ENCODE peak calls at places on chromosomes 5 and 9, in seven cellular contexts. One of them, this sample, is unnamed.

GRCh38 chr9:79766091-79766490 is 194.3 kb downstream of the TLE4 start:
- DNase-seq in esophagus muscularis mucosa: no peak
- DNase-seq in HCT116: no peak
- DNase-seq in HL-60: no peak
- DNase-seq in endothelial cell of umbilical vein: no peak
- DNase-seq in transverse colon: no peak
- DNase-seq in GM23338: no peak
- DNase-seq in this sample: no peak

GRCh38 chr5:95102687-95103086 is 182.2 kb downstream of the MCTP1 start:
- DNase-seq in HL-60: no peak
- DNase-seq in GM23338: no peak
- DNase-seq in HCT116: no peak
- DNase-seq in esophagus muscularis mucosa: no peak
- DNase-seq in transverse colon: no peak
- DNase-seq in endothelial cell of umbilical vein: no peak
- DNase-seq in this sample: no peak

GRCh38 chr9:113220467-113221002 is 542 bp downstream of the FKBP15 start:
- DNase-seq in GM23338: no peak
- DNase-seq in HL-60: no peak
- DNase-seq in transverse colon: no peak
- DNase-seq in endothelial cell of umbilical vein: no peak
- DNase-seq in HCT116: no peak
- DNase-seq in esophagus muscularis mucosa: no peak
- DNase-seq in this sample: no peak

GRCh38 chr5:95027775-95028174 is 257.1 kb downstream of the MCTP1 start:
- DNase-seq in endothelial cell of umbilical vein: no peak
- DNase-seq in HL-60: no peak
- DNase-seq in GM23338: no peak
- DNase-seq in esophagus muscularis mucosa: no peak
- DNase-seq in transverse colon: no peak
- DNase-seq in HCT116: no peak
- DNase-seq in this sample: no peak

GRCh38 chr5:142896325-142897007 is 126.3 kb downstream of the ARHGAP26 start:
- DNase-seq in HCT116: no peak
- DNase-seq in HL-60: no peak
- DNase-seq in transverse colon: no peak
- DNase-seq in GM23338: peak; percentile 75
- DNase-seq in esophagus muscularis mucosa: no peak
- DNase-seq in endothelial cell of umbilical vein: no peak
- DNase-seq in this sample: no peak

GRCh38 chr9:13034696-13035006 is 244.8 kb downstream of the MPDZ start:
- DNase-seq in transverse colon: no peak
- DNase-seq in esophagus muscularis mucosa: no peak
- DNase-seq in HL-60: no peak
- DNase-seq in HCT116: no peak
- DNase-seq in endothelial cell of umbilical vein: no peak
- DNase-seq in GM23338: no peak
- DNase-seq in this sample: no peak

GRCh38 chr9:91334053-91334452 is 27.7 kb downstream of the AUH start:
- DNase-seq in GM23338: no peak
- DNase-seq in esophagus muscularis mucosa: no peak
- DNase-seq in endothelial cell of umbilical vein: no peak
- DNase-seq in HL-60: no peak
- DNase-seq in HCT116: no peak
- DNase-seq in transverse colon: no peak
- DNase-seq in this sample: no peak

GRCh38 chr5:84430863-84431663 is 46.4 kb upstream of the EDIL3 start:
- DNase-seq in HL-60: no peak
- DNase-seq in esophagus muscularis mucosa: no peak
- DNase-seq in transverse colon: no peak
- DNase-seq in GM23338: no peak
- DNase-seq in endothelial cell of umbilical vein: no peak
- DNase-seq in HCT116: no peak
- DNase-seq in this sample: no peak

GRCh38 chr5:142244440-142244839 is 80.4 kb downstream of the SPRY4 start:
- DNase-seq in endothelial cell of umbilical vein: no peak
- DNase-seq in HL-60: no peak
- DNase-seq in transverse colon: no peak
- DNase-seq in HCT116: no peak
- DNase-seq in esophagus muscularis mucosa: no peak
- DNase-seq in GM23338: no peak
- DNase-seq in this sample: no peak

GRCh38 chr5:38433160-38433861 is 123.1 kb downstream of the LIFR start:
- DNase-seq in transverse colon: no peak
- DNase-seq in GM23338: no peak
- DNase-seq in esophagus muscularis mucosa: no peak
- DNase-seq in endothelial cell of umbilical vein: peak; percentile 90
- DNase-seq in HL-60: no peak
- DNase-seq in HCT116: no peak
- DNase-seq in this sample: peak; percentile 74

GRCh38 chr9:23322392-23322791 is 503.6 kb downstream of the ELAVL2 start:
- DNase-seq in endothelial cell of umbilical vein: no peak
- DNase-seq in esophagus muscularis mucosa: no peak
- DNase-seq in HCT116: no peak
- DNase-seq in HL-60: no peak
- DNase-seq in GM23338: peak; percentile 19
- DNase-seq in transverse colon: no peak
- DNase-seq in this sample: no peak

GRCh38 chr9:68496356-68496755 is 44.3 kb downstream of the TMEM252 start:
- DNase-seq in endothelial cell of umbilical vein: no peak
- DNase-seq in esophagus muscularis mucosa: no peak
- DNase-seq in HCT116: no peak
- DNase-seq in HL-60: no peak
- DNase-seq in transverse colon: no peak
- DNase-seq in GM23338: no peak
- DNase-seq in this sample: no peak

GRCh38 chr9:134484479-134484878 is 157.1 kb upstream of the COL5A1 start:
- DNase-seq in transverse colon: no peak
- DNase-seq in endothelial cell of umbilical vein: no peak
- DNase-seq in HL-60: no peak
- DNase-seq in esophagus muscularis mucosa: no peak
- DNase-seq in GM23338: no peak
- DNase-seq in HCT116: no peak
- DNase-seq in this sample: peak; percentile 65

GRCh38 chr5:168409601-168410458 is 76.4 kb upstream of the RARS1 start:
- DNase-seq in HL-60: no peak
- DNase-seq in esophagus muscularis mucosa: no peak
- DNase-seq in endothelial cell of umbilical vein: no peak
- DNase-seq in transverse colon: no peak
- DNase-seq in GM23338: no peak
- DNase-seq in HCT116: peak; percentile 81
- DNase-seq in this sample: peak; percentile 62

GRCh38 chr9:129322022-129322621 is 144.1 kb upstream of the IER5L start:
- DNase-seq in esophagus muscularis mucosa: no peak
- DNase-seq in HL-60: no peak
- DNase-seq in GM23338: no peak
- DNase-seq in endothelial cell of umbilical vein: no peak
- DNase-seq in transverse colon: peak; percentile 6
- DNase-seq in HCT116: no peak
- DNase-seq in this sample: peak; percentile 63

GRCh38 chr9:130182090-130182909 is 10.1 kb downstream of the NCS1 start:
- DNase-seq in endothelial cell of umbilical vein: no peak
- DNase-seq in transverse colon: no peak
- DNase-seq in HL-60: no peak
- DNase-seq in GM23338: no peak
- DNase-seq in HCT116: no peak
- DNase-seq in esophagus muscularis mucosa: no peak
- DNase-seq in this sample: no peak

GRCh38 chr5:145981612-145982571 is 45.5 kb downstream of the SH3RF2 start:
- DNase-seq in HL-60: no peak
- DNase-seq in transverse colon: no peak
- DNase-seq in GM23338: no peak
- DNase-seq in HCT116: no peak
- DNase-seq in endothelial cell of umbilical vein: no peak
- DNase-seq in esophagus muscularis mucosa: no peak
- DNase-seq in this sample: no peak

DNA sequence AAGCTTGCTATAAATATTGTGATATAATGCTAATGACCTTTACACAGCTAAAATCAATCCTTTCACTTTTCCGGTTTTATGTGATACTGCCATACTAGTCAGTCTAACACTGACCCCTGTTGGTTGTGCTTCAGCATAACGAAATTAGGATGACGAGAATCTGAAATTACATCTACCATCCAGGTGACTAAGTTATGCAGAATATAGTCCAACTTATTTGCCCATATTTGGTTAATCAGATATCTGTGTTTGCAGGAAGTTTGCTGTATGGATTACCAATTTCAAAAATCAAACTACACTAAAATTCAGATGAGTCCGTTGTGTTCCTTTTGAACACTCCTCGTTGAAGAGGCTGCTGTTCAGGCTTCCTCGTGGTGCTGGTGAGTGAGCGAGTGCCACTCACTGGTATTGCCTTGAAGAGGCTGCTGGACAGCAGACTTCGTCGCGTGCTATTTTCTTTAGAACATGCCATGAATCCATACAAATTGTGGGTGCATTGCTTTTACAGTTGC is 32.5 kb downstream of the TENT4A start:
- DNase-seq in endothelial cell of umbilical vein: peak; percentile 70
- DNase-seq in transverse colon: peak; percentile 7
- DNase-seq in esophagus muscularis mucosa: no peak
- DNase-seq in GM23338: peak; percentile 63
- DNase-seq in HL-60: peak; percentile 39
- DNase-seq in HCT116: peak; percentile 31
- DNase-seq in this sample: peak; percentile 18
- TF ChIP-seq POLR2AphosphoS5 in endothelial cell of umbilical vein: no peak
- TF ChIP-seq POLR2AphosphoS5 in transverse colon: peak; percentile 15
- TF ChIP-seq POLR2AphosphoS5 in esophagus muscularis mucosa: no peak
- TF ChIP-seq POLR2AphosphoS5 in GM23338: no peak
- TF ChIP-seq POLR2AphosphoS5 in HL-60: no peak
- TF ChIP-seq POLR2AphosphoS5 in HCT116: no peak
- TF ChIP-seq POLR2AphosphoS5 in this sample: no peak

GRCh38 chr9:21615446-21615845 is 133.3 kb upstream of the IFNE start:
- DNase-seq in HL-60: no peak
- DNase-seq in transverse colon: no peak
- DNase-seq in HCT116: no peak
- DNase-seq in esophagus muscularis mucosa: no peak
- DNase-seq in endothelial cell of umbilical vein: no peak
- DNase-seq in GM23338: peak; percentile 11
- DNase-seq in this sample: no peak

GRCh38 chr9:21609506-21609905 is 127.4 kb upstream of the IFNE start:
- DNase-seq in esophagus muscularis mucosa: no peak
- DNase-seq in HCT116: no peak
- DNase-seq in endothelial cell of umbilical vein: no peak
- DNase-seq in GM23338: no peak
- DNase-seq in transverse colon: no peak
- DNase-seq in HL-60: no peak
- DNase-seq in this sample: no peak

GRCh38 chr9:21608200-21608599 is 126.1 kb upstream of the IFNE start:
- DNase-seq in HL-60: no peak
- DNase-seq in HCT116: no peak
- DNase-seq in transverse colon: no peak
- DNase-seq in endothelial cell of umbilical vein: no peak
- DNase-seq in esophagus muscularis mucosa: no peak
- DNase-seq in GM23338: no peak
- DNase-seq in this sample: no peak

GRCh38 chr9:21615018-21615417 is 132.9 kb upstream of the IFNE start:
- DNase-seq in GM23338: peak; percentile 42
- DNase-seq in endothelial cell of umbilical vein: no peak
- DNase-seq in HCT116: no peak
- DNase-seq in esophagus muscularis mucosa: no peak
- DNase-seq in transverse colon: no peak
- DNase-seq in HL-60: no peak
- DNase-seq in this sample: no peak

DNA sequence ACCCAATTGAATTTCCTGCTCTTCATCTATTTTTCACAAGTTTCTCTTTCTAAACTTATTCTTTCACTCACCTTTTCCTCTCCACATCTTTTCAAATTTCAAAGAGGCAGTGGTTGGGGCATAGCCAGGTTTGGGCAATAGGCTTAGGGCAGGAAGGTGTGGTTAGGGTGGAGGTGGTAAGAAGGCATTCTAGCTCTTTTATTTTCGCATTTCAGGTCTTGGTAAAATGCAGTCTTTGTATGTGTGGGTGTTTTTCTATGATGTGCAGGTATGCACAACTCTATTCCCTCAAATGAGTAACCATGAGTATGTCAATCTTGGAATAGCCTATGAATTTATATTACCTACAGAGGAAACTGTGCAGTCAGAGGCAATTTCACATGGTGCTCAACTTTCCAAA is 129.8 kb upstream of the IFNE start:
- DNase-seq in endothelial cell of umbilical vein: no peak
- DNase-seq in HCT116: peak; percentile 82
- DNase-seq in GM23338: no peak
- DNase-seq in transverse colon: no peak
- DNase-seq in esophagus muscularis mucosa: no peak
- DNase-seq in HL-60: no peak
- DNase-seq in this sample: no peak
- H3K4me3 ChIP-seq in endothelial cell of umbilical vein: no peak overlapping the region
- H3K4me3 ChIP-seq in HCT116: no peak overlapping the region
- H3K4me3 ChIP-seq in GM23338: no peak overlapping the region
- H3K4me3 ChIP-seq in transverse colon: no peak overlapping the region
- H3K4me3 ChIP-seq in esophagus muscularis mucosa: no peak overlapping the region
- H3K4me3 ChIP-seq in HL-60: no peak overlapping the region
- H3K4me3 ChIP-seq in this sample: no peak overlapping the region

DNA sequence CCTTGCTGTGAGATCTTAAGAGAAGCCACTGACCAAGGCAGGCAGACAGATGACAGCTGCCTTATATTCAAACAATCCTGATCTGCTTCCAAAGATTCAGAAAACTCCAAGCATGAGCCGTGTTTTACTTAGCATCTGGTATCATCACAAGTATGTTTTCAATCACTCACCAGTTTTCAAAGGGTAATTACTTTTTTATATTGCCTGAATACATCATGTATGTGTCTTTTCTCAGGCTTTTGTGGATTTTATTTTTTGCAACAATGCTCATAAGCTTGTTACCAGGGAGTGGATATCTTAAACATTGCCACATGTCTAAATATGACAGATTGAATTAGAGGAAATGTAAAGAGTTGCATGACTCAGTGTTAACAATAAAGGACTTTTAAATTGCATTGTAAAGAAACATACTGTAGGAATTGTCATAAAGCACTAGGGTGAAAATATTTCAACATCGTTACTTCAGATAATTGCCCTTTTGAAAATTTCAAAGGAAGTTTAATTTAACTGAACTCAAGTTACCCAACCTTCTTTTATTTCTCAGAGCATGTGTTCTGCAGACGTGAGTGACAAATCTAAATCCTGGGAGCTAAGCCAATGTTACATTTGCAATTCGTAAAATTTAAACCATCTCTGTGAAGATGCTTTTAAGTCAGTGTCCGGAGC is 326.1 kb downstream of the PLK2 start:
- DNase-seq in GM23338: no peak
- DNase-seq in endothelial cell of umbilical vein: peak; percentile 71
- DNase-seq in transverse colon: no peak
- DNase-seq in HCT116: no peak
- DNase-seq in esophagus muscularis mucosa: no peak
- DNase-seq in HL-60: no peak
- DNase-seq in this sample: no peak
- TF ChIP-seq POLR2AphosphoS5 in GM23338: no peak
- TF ChIP-seq POLR2AphosphoS5 in endothelial cell of umbilical vein: no peak
- TF ChIP-seq POLR2AphosphoS5 in transverse colon: no peak
- TF ChIP-seq POLR2AphosphoS5 in HCT116: no peak
- TF ChIP-seq POLR2AphosphoS5 in esophagus muscularis mucosa: no peak
- TF ChIP-seq POLR2AphosphoS5 in HL-60: no peak
- TF ChIP-seq POLR2AphosphoS5 in this sample: no peak

GRCh38 chr9:20854444-20854843 is 170.4 kb downstream of the FOCAD start:
- DNase-seq in HCT116: no peak
- DNase-seq in endothelial cell of umbilical vein: no peak
- DNase-seq in GM23338: no peak
- DNase-seq in esophagus muscularis mucosa: no peak
- DNase-seq in transverse colon: no peak
- DNase-seq in HL-60: no peak
- DNase-seq in this sample: no peak

GRCh38 chr9:20848490-20848889 is 164.4 kb downstream of the FOCAD start:
- DNase-seq in esophagus muscularis mucosa: no peak
- DNase-seq in transverse colon: no peak
- DNase-seq in endothelial cell of umbilical vein: no peak
- DNase-seq in HL-60: no peak
- DNase-seq in GM23338: no peak
- DNase-seq in HCT116: no peak
- DNase-seq in this sample: no peak

GRCh38 chr9:20853866-20854265 is 169.8 kb downstream of the FOCAD start:
- DNase-seq in HL-60: no peak
- DNase-seq in endothelial cell of umbilical vein: peak; percentile 28
- DNase-seq in GM23338: no peak
- DNase-seq in HCT116: no peak
- DNase-seq in transverse colon: no peak
- DNase-seq in esophagus muscularis mucosa: no peak
- DNase-seq in this sample: no peak
- H3K4me3 ChIP-seq in HL-60: no peak overlapping the region
- H3K4me3 ChIP-seq in endothelial cell of umbilical vein: no peak overlapping the region
- H3K4me3 ChIP-seq in GM23338: no peak overlapping the region
- H3K4me3 ChIP-seq in HCT116: no peak overlapping the region
- H3K4me3 ChIP-seq in transverse colon: no peak overlapping the region
- H3K4me3 ChIP-seq in esophagus muscularis mucosa: no peak overlapping the region
- H3K4me3 ChIP-seq in this sample: no peak overlapping the region

This sample was measured in sigmoid colon.